ENCODE peak calls at places on chromosomes 4 and X, in six cellular contexts. Q is ELF-1, U is astrocyte of the cerebellum, L is amniotic stem cell, G is HT-29, H is left kidney. Y is an unnamed sample.

GRCh38 chr4:26144526-26145167 is 176.2 kb upstream of the RBPJ start:
- DNase-seq in L (no peak), Q (no peak), H (no peak), U (no peak), G (peak), Y (no peak)

GRCh38 chrX:41045960-41046567 is 39.2 kb upstream of the USP9X start:
- DNase-seq in H (no peak), Q (peak), U (no peak), L (no peak), G (no peak), Y (no peak)

GRCh38 chr4:177047070-177047850 is 254.5 kb upstream of the VEGFC start:
- DNase-seq in H (peak), U (peak), L (peak), G (peak), Q (peak), Y (peak)

GRCh38 chrX:153780678-153781427 is at the start of gene SRPK3:
- DNase-seq in H (peak), G (no peak), L (no peak), U (no peak), Q (peak), Y (no peak)

GRCh38 chr4:141065872-141066271 is 67.4 kb downstream of the RNF150 start:
- DNase-seq in L (no peak), Q (no peak), H (no peak), G (no peak), U (no peak), Y (no peak)

GRCh38 chrX:47151428-47151827 is 6.4 kb downstream of the RBM10 start:
- DNase-seq in Q (no peak), L (no peak), U (no peak), G (no peak), H (peak), Y (no peak)

GRCh38 chr4:121950212-121950679 is 1.6 kb downstream of the TRPC3 start:
- DNase-seq in H (peak), Q (peak), U (peak), L (no peak), G (no peak), Y (no peak)

GRCh38 chrX:12434493-12434892 is 296.2 kb downstream of the FRMPD4 start:
- DNase-seq in U (no peak), H (no peak), Q (no peak), G (no peak), L (no peak), Y (no peak)

GRCh38 chr4:122968227-122968812 is 45.9 kb upstream of the NUDT6 start:
- DNase-seq in L (no peak), Q (no peak), U (no peak), G (no peak), H (no peak), Y (no peak)

GRCh38 chr4:110085131-110085530 is 113.3 kb downstream of the ELOVL6 start:
- DNase-seq in L (no peak), H (no peak), G (peak), Q (no peak), U (no peak), Y (no peak)

GRCh38 chr4:2839060-2839459 is 4.6 kb upstream of the ADD1 start:
- DNase-seq in Q (no peak), L (no peak), H (no peak), U (no peak), G (no peak), Y (no peak)

GRCh38 chr4:89024051-89024675 is 32.8 kb downstream of the FAM13A start:
- DNase-seq in G (peak), Q (peak), H (peak), L (peak), U (peak), Y (peak)

GRCh38 chr4:73883306-73883705 is 14.1 kb downstream of the CXCL1 start:
- DNase-seq in G (no peak), U (peak), L (no peak), Q (no peak), H (no peak), Y (peak)

GRCh38 chrX:70039758-70040157 is 10.0 kb downstream of the AWAT2 start:
- DNase-seq in Q (no peak), L (no peak), U (no peak), G (no peak), H (no peak), Y (no peak)

GRCh38 chrX:118254611-118255010 is 91.3 kb upstream of the WDR44 start:
- DNase-seq in L (peak), U (peak), H (peak), Q (peak), G (peak), Y (peak)

GRCh38 chr4:116217781-116218180 is 867.6 kb downstream of the TRAM1L1 start:
- DNase-seq in H (no peak), L (no peak), U (no peak), Q (no peak), G (no peak), Y (no peak)

GRCh38 chrX:19825271-19825670 is 62.1 kb downstream of the SH3KBP1 start:
- DNase-seq in U (no peak), H (no peak), L (no peak), G (no peak), Q (no peak), Y (no peak)

GRCh38 chrX:25600776-25601175 is 537.4 kb upstream of the MAGEB18 start:
- DNase-seq in L (no peak), H (no peak), Q (no peak), U (no peak), G (no peak), Y (no peak)

GRCh38 chr4:184932343-184932742 is 85.9 kb upstream of the HELT start:
- DNase-seq in U (no peak), G (no peak), L (no peak), Q (peak), H (peak), Y (no peak)

GRCh38 chr4:101818362-101818761 is 27.8 kb downstream of the BANK1 start:
- DNase-seq in H (no peak), L (peak), G (no peak), Q (no peak), U (peak), Y (no peak)